ENCODE peak calls at places on chromosomes 12 and 14, in nine cellular contexts. T, J, E, S, M, W, R, P and B are unnamed samples.

GRCh38 chr14:76537912-76538647 is 162.1 kb downstream of the ESRRB start:
- DNase-seq in P (no peak), T (no peak), R (peak), E (no peak), M (no peak), J (no peak), S (no peak), W (no peak), B (no peak)

GRCh38 chr12:11724888-11725310 is 75.4 kb downstream of the ETV6 start:
- DNase-seq in R (no peak), P (no peak), E (no peak), M (no peak), J (no peak), T (no peak), W (no peak), S (no peak), B (no peak)

GRCh38 chr14:38098074-38098846 is 109.4 kb upstream of the SSTR1 start:
- DNase-seq in J (no peak), M (no peak), E (peak), W (peak), P (no peak), R (no peak), S (no peak), T (no peak), B (no peak)

GRCh38 chr12:109912790-109913189 is 12.7 kb downstream of the TCHP start:
- DNase-seq in T (no peak), J (no peak), S (no peak), M (no peak), E (no peak), R (no peak), W (no peak), P (no peak), B (no peak)

GRCh38 chr14:66117600-66117999 is 368.6 kb upstream of the CCDC196 start:
- DNase-seq in S (no peak), W (no peak), J (no peak), P (no peak), R (no peak), T (no peak), M (no peak), E (no peak), B (peak)

GRCh38 chr12:23423097-23423687 is 526.3 kb downstream of the SOX5 start:
- DNase-seq in P (no peak), M (no peak), J (no peak), T (no peak), R (no peak), E (no peak), W (no peak), S (no peak), B (no peak)

GRCh38 chr12:53195516-53196420 is 11.3 kb downstream of the ITGB7 start:
- DNase-seq in R (no peak), T (no peak), J (no peak), P (no peak), S (no peak), E (no peak), M (no peak), W (no peak), B (no peak)

GRCh38 chr14:20332946-20333782 is at the start of gene CCNB1IP1:
- DNase-seq in R (peak), P (peak), M (peak), W (peak), J (peak), E (peak), T (peak), S (peak), B (peak)

GRCh38 chr12:5085896-5086295 is 42.2 kb downstream of the KCNA5 start:
- DNase-seq in R (peak), P (no peak), J (no peak), E (peak), W (peak), S (no peak), T (no peak), M (no peak), B (peak)

GRCh38 chr14:75339059-75339458 is 60.4 kb downstream of the FOS start:
- DNase-seq in S (no peak), W (no peak), E (no peak), T (no peak), J (no peak), R (no peak), M (no peak), P (no peak), B (no peak)

GRCh38 chr14:36646664-36647416 is 14.8 kb upstream of the PAX9 start:
- DNase-seq in M (no peak), J (no peak), T (no peak), R (peak), W (no peak), E (no peak), S (no peak), P (no peak), B (no peak)

GRCh38 chr12:12835378-12836145 is 22.4 kb downstream of the DDX47 start:
- DNase-seq in J (no peak), M (no peak), T (no peak), W (no peak), S (no peak), R (no peak), P (no peak), E (no peak), B (peak)

GRCh38 chr12:76855266-76855665 is 23.6 kb downstream of the CSRP2 start:
- DNase-seq in J (no peak), R (no peak), S (no peak), E (no peak), T (no peak), P (no peak), W (no peak), M (no peak), B (no peak)

GRCh38 chr12:66120477-66120876 is 10.1 kb downstream of the LLPH start:
- DNase-seq in W (no peak), E (no peak), R (no peak), S (no peak), J (no peak), T (no peak), M (no peak), P (no peak), B (no peak)

GRCh38 chr14:70094631-70095030 is 94.1 kb downstream of the SLC8A3 start:
- DNase-seq in T (no peak), W (no peak), R (peak), S (peak), P (no peak), M (no peak), J (no peak), E (no peak), B (no peak)

GRCh38 chr14:78758333-78758732 is 588.2 kb downstream of the NRXN3 start:
- DNase-seq in E (no peak), M (peak), W (no peak), P (no peak), R (peak), S (peak), J (peak), T (peak), B (no peak)

GRCh38 chr12:51972849-51973273 is 21.4 kb downstream of the ACVR1B start:
- DNase-seq in E (no peak), W (peak), M (peak), J (peak), T (no peak), P (peak), S (peak), R (no peak), B (no peak)

GRCh38 chr14:100476012-100476822 is 111.0 kb downstream of the BEGAIN start:
- DNase-seq in R (peak), E (peak), T (peak), J (peak), M (no peak), W (no peak), P (no peak), S (peak), B (peak)

GRCh38 chr14:24965578-24965933 is 84.4 kb downstream of the STXBP6 start:
- DNase-seq in W (no peak), J (no peak), E (no peak), M (no peak), R (no peak), P (no peak), S (no peak), T (no peak), B (no peak)

GRCh38 chr12:104276192-104277131 is 27.1 kb upstream of the EID3 start:
- DNase-seq in M (no peak), E (no peak), J (no peak), W (peak), S (peak), R (peak), P (no peak), T (no peak), B (no peak)

GRCh38 chr14:92386637-92387036 is 63.7 kb downstream of the SLC24A4 start:
- DNase-seq in M (peak), R (no peak), E (no peak), P (no peak), J (no peak), T (no peak), W (no peak), S (no peak), B (no peak)

GRCh38 chr14:22047105-22047504 is 373.5 kb upstream of the OR4E1 start:
- DNase-seq in M (peak), J (peak), W (no peak), E (no peak), P (no peak), T (peak), R (peak), S (peak), B (no peak)

GRCh38 chr12:123479442-123480180 is 21.7 kb downstream of the SNRNP35 start:
- DNase-seq in M (no peak), J (peak), T (no peak), R (no peak), P (no peak), S (peak), E (no peak), W (no peak), B (no peak)

GRCh38 chr14:53861781-53862180 is 94.8 kb downstream of the BMP4 start:
- DNase-seq in J (no peak), R (no peak), S (no peak), M (no peak), W (no peak), T (no peak), P (no peak), E (no peak), B (no peak)

GRCh38 chr12:117491711-117492110 is 130.3 kb upstream of the NOS1 start:
- DNase-seq in J (no peak), M (no peak), R (no peak), T (no peak), S (no peak), E (no peak), P (no peak), W (no peak), B (no peak)

GRCh38 chr14:54627718-54628345 is 60.9 kb downstream of the SAMD4A start:
- DNase-seq in E (no peak), R (no peak), S (peak), W (no peak), T (no peak), M (no peak), J (peak), P (peak), B (no peak)

GRCh38 chr12:24993756-24994155 is 44.9 kb upstream of the BCAT1 start:
- DNase-seq in T (no peak), J (no peak), W (no peak), E (no peak), R (peak), S (no peak), M (no peak), P (no peak), B (no peak)

GRCh38 chr14:76697246-76697645 is 64.0 kb upstream of the VASH1 start:
- DNase-seq in W (no peak), R (no peak), S (no peak), M (no peak), T (no peak), E (no peak), J (no peak), P (no peak), B (no peak)

GRCh38 chr12:123075591-123076171 is 75.2 kb downstream of the PITPNM2 start:
- DNase-seq in S (no peak), R (peak), W (no peak), J (no peak), T (peak), E (no peak), P (peak), M (no peak), B (no peak)

GRCh38 chr12:54821676-54822075 is 32.6 kb upstream of the MUCL1 start:
- DNase-seq in J (no peak), T (no peak), S (no peak), W (no peak), E (no peak), P (no peak), M (no peak), R (no peak), B (no peak)

GRCh38 chr14:68598621-68599447 is 194.0 kb downstream of the ZFP36L1 start:
- DNase-seq in W (peak), P (no peak), S (peak), R (no peak), J (peak), T (no peak), E (no peak), M (peak), B (peak)

GRCh38 chr12:32615441-32615840 is 63.7 kb upstream of the DNM1L start:
- DNase-seq in R (no peak), E (no peak), M (no peak), T (no peak), P (no peak), W (no peak), S (no peak), J (no peak), B (no peak)

GRCh38 chr12:70052476-70052875 is 190.8 kb upstream of the CNOT2 start:
- DNase-seq in W (no peak), E (no peak), S (no peak), R (no peak), M (no peak), P (no peak), T (no peak), J (no peak), B (no peak)

GRCh38 chr14:76067536-76067935 is 82.0 kb downstream of the IFT43 start:
- DNase-seq in P (no peak), E (no peak), R (no peak), T (no peak), W (no peak), S (no peak), J (no peak), M (no peak), B (no peak)

GRCh38 chr14:37329189-37330001 is 131.7 kb downstream of the MIPOL1 start:
- DNase-seq in J (no peak), W (peak), T (no peak), E (no peak), M (no peak), R (no peak), S (no peak), P (no peak), B (no peak)

GRCh38 chr14:42229294-42229693 is 622.6 kb downstream of the LRFN5 start:
- DNase-seq in W (no peak), T (no peak), J (no peak), E (no peak), R (no peak), M (no peak), S (no peak), P (no peak), B (no peak)

GRCh38 chr12:111715242-111715641 is 29.4 kb downstream of the ACAD10 start:
- DNase-seq in E (no peak), M (no peak), T (no peak), P (no peak), R (peak), S (peak), W (no peak), J (no peak), B (no peak)